ENCODE peak calls at places on chromosomes 4 and X, in nine cellular contexts. E is HFF-Myc, I is PC-3, X is Panc1, B is bronchial epithelial cell, Y is foreskin fibroblast, D is spleen, Q is fibroblast of lung, V is cardiac muscle cell. G is an unnamed sample.
A peak's percentile ranks its signal among the peaks of the same experiment; 100 is the strongest.

GRCh38 chr4:169611157-169611556 is 1.2 kb downstream of the NEK1 start:
- DNase-seq in E (no peak), I (no peak), X (no peak), B (no peak), Y (no peak), D (no peak), Q (peak; percentile 19), V (no peak), G (no peak)

GRCh38 chr4:147965056-147965455 is 233.2 kb downstream of the ARHGAP10 start:
- DNase-seq in E (no peak), I (peak; percentile 72), X (no peak), B (peak; percentile 70), Y (no peak), D (no peak), Q (no peak), V (no peak), G (no peak)

GRCh38 chr4:118991686-118992085 is 103.0 kb downstream of the SYNPO2 start:
- DNase-seq in E (no peak), I (no peak), X (no peak), B (no peak), Y (no peak), D (no peak), Q (no peak), V (no peak), G (no peak)

GRCh38 chr4:97892596-97893266 is 250.5 kb downstream of the STPG2 start:
- DNase-seq in E (no peak), I (no peak), X (no peak), B (no peak), Y (no peak), D (no peak), Q (no peak), V (no peak), G (no peak)

GRCh38 chr4:55609393-55609821 is 17.4 kb upstream of the PDCL2 start:
- DNase-seq in E (no peak), I (peak; percentile 53), X (no peak), B (peak; percentile 98), Y (peak; percentile 67), D (no peak), Q (peak; percentile 26), V (no peak), G (no peak)

GRCh38 chr4:16083217-16084191 is at the start of gene PROM1:
- DNase-seq in E (no peak), I (no peak), X (no peak), B (no peak), Y (peak; percentile 16), D (peak; percentile 73), Q (no peak), V (peak; percentile 61), G (peak; percentile 46)

GRCh38 chrX:130024127-130024526 is 41.7 kb downstream of the BCORL1 start:
- DNase-seq in E (peak; percentile 6), I (peak; percentile 43), X (no peak), B (peak; percentile 73), Y (peak; percentile 78), D (peak; percentile 93), Q (peak; percentile 13), V (peak; percentile 55), G (no peak)

GRCh38 chr4:73869130-73870055 is at the start of gene CXCL1:
- DNase-seq in E (no peak), I (peak; percentile 56), X (no peak), B (peak; percentile 20), Y (peak; percentile 69), D (peak; percentile 87), Q (peak; percentile 33), V (peak; percentile 56), G (no peak)

GRCh38 chrX:49177338-49177833 is 5.7 kb downstream of the PLP2 start:
- DNase-seq in E (no peak), I (no peak), X (no peak), B (peak; percentile 52), Y (no peak), D (no peak), Q (no peak), V (no peak), G (no peak)

GRCh38 chrX:105126201-105126600 is 94.3 kb downstream of the TEX13A start:
- DNase-seq in E (no peak), I (peak; percentile 70), X (no peak), B (peak; percentile 63), Y (peak; percentile 36), D (no peak), Q (no peak), V (no peak), G (no peak)

GRCh38 chr4:95129708-95130343 is 372.1 kb downstream of the BMPR1B start:
- DNase-seq in E (peak; percentile 93), I (peak; percentile 97), X (peak; percentile 30), B (peak; percentile 100), Y (peak; percentile 98), D (no peak), Q (peak; percentile 99), V (no peak), G (no peak)

GRCh38 chr4:55397024-55397520 is 1.3 kb downstream of the TMEM165 start:
- DNase-seq in E (no peak), I (peak; percentile 31), X (no peak), B (no peak), Y (no peak), D (no peak), Q (no peak), V (no peak), G (no peak)

GRCh38 chr4:87505862-87506261 is 23.3 kb downstream of the SPARCL1 start:
- DNase-seq in E (no peak), I (no peak), X (no peak), B (no peak), Y (peak; percentile 31), D (no peak), Q (no peak), V (no peak), G (no peak)

GRCh38 chr4:26217961-26218676 is 102.7 kb upstream of the RBPJ start:
- DNase-seq in E (no peak), I (no peak), X (no peak), B (no peak), Y (peak; percentile 77), D (no peak), Q (no peak), V (no peak), G (no peak)

GRCh38 chrX:47199286-47199685 is 5.7 kb downstream of the UBA1 start:
- DNase-seq in E (no peak), I (no peak), X (no peak), B (no peak), Y (no peak), D (no peak), Q (no peak), V (no peak), G (no peak)

GRCh38 chrX:47198687-47199080 is 5.1 kb downstream of the UBA1 start:
- DNase-seq in E (no peak), I (no peak), X (no peak), B (no peak), Y (no peak), D (no peak), Q (no peak), V (no peak), G (no peak)

GRCh38 chrX:47202316-47202715 is 8.7 kb downstream of the UBA1 start:
- DNase-seq in E (no peak), I (no peak), X (no peak), B (no peak), Y (no peak), D (no peak), Q (no peak), V (no peak), G (no peak)

GRCh38 chrX:47201545-47201944 is 7.9 kb downstream of the UBA1 start:
- DNase-seq in E (no peak), I (no peak), X (no peak), B (no peak), Y (no peak), D (no peak), Q (no peak), V (no peak), G (no peak)

GRCh38 chrX:47200385-47201150 is 6.9 kb downstream of the UBA1 start:
- DNase-seq in E (no peak), I (peak; percentile 88), X (peak; percentile 22), B (peak; percentile 90), Y (peak; percentile 86), D (no peak), Q (peak; percentile 83), V (no peak), G (no peak)
- TF ChIP-seq CTCF in E (peak; percentile 9), I (peak; percentile 57), X (no peak), B (peak; percentile 49), Y (peak; percentile 16), D (no peak), Q (peak; percentile 28), V (peak; percentile 5), G (no peak)

DNA sequence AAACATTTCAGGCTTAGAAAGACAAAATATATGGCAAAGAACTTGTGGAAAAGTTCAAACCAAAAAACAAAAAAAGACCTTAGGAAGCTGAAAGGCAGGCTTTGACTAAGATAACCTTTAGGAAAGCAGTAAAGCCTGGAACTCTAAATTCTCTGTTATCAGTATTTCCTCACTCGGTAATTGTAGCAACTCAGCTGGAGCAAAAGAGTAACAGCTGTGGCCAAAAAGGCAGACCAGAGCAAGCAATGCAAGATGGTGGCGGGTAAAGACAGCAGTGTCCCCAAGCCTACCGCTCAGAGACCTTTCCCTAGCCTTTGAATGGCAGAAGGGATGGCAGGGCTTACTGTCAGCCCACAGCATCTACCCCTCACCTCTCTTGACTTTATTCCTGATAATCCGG is 63.1 kb upstream of the KLHL13 start:
- DNase-seq in E (no peak), I (no peak), X (no peak), B (no peak), Y (no peak), D (no peak), Q (no peak), V (no peak), G (no peak)
- TF ChIP-seq CTCF in E (no peak), I (no peak), X (no peak), B (no peak), Y (no peak), D (no peak), Q (no peak), V (no peak), G (no peak)

DNA sequence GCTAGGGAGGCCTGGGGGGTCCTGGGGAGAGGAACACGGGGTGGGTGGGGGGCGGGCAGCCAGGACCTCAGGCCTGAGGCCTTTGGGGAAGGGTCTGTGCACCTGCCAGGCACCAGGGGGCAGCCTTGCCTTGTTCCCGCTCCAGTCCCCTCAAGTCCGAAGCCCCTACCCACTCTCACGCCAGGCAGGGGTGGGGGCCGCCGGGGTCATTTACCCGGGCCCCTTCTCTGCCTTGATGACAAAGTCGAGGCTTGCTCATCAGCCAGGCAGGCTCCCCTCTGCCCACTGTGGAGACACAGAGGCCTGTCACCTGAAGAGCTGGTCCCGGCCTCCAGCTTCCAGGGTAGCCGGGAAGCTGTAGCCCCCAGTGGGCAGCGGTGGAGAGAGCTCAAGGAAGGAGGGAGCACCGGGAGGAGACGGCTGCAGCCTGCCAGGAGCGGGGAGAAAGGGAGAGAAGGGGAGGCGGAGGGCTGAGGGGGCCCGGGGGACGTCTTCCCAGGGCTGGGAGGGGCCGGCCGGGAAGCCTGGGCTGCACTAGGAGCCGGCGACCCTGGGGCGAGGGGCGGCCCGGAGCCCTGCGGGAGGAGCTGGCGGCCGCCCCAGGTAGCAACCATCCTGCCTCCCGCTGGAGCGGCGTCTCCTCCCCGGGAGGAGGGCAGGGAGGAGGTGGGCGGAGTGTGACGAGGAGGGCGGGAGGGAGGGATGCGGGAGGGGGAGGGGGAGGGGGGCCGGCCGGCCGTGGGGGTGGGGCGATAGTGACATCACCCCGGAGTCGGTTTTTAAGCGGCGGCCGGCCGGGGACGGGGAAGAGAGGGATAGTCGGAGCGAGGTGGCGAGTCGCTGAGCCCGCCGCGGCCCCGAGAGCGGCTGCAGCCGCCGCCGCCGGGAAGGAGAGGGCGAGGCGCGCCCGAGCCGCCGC is at the start of gene SLC6A8:
- DNase-seq in E (no peak), I (peak; percentile 61), X (no peak), B (no peak), Y (peak; percentile 80), D (no peak), Q (peak; percentile 53), V (peak; percentile 68), G (no peak)
- TF ChIP-seq CTCF in E (peak; percentile 11), I (peak; percentile 41), X (peak; percentile 61), B (peak; percentile 33), Y (no peak), D (no peak), Q (peak; percentile 11), V (no peak), G (peak; percentile 24)

GRCh38 chr4:180557348-180557747 is 1685.9 kb upstream of the TENM3 start:
- DNase-seq in E (no peak), I (peak; percentile 7), X (peak; percentile 4), B (no peak), Y (no peak), D (no peak), Q (no peak), V (no peak), G (no peak)
- TF ChIP-seq CTCF in E (no peak), I (peak; percentile 43), X (peak; percentile 6), B (no peak), Y (no peak), D (no peak), Q (no peak), V (no peak), G (no peak)